ENCODE peak calls at places on chromosome X, in ten cellular contexts. X is H9; K is activated naive CD4-positive, alpha-beta T cell treated with Interleukin-2 at 50 U/mL for 16 hours; H is NCI-H524; M is Right ventricle myocardium inferior; J is GM12891; E is activated naive CD8-positive, alpha-beta T cell treated with anti-CD3 and anti-CD28 coated beads for 36 hours; Q is pulmonary artery endothelial cell; B is ovary; L is hypothalamus. N is an unnamed sample.
A peak's percentile ranks its signal among the peaks of the same experiment; 100 is the strongest.

GRCh38 chrX:2313864-2314646 is 186.7 kb downstream of the DHRSX start:
- DNase-seq in X (no peak), K (no peak), H (no peak), M (no peak), J (no peak), E (no peak), Q (no peak), B (no peak), L (no peak), N (no peak)

GRCh38 chrX:3663576-3664290 is 49.7 kb downstream of the PRKX start:
- DNase-seq in X (no peak), K (no peak), H (no peak), M (no peak), J (no peak), E (no peak), Q (no peak), B (no peak), L (no peak), N (no peak)

GRCh38 chrX:46125139-46125538 is 420.1 kb downstream of the ZNF674 start:
- DNase-seq in X (no peak), K (no peak), H (no peak), M (no peak), J (no peak), E (no peak), Q (no peak), B (no peak), L (no peak), N (no peak)

GRCh38 chrX:23749129-23749528 is 6.1 kb upstream of the ACOT9 start:
- DNase-seq in X (no peak), K (no peak), H (no peak), M (no peak), J (no peak), E (no peak), Q (no peak), B (no peak), L (no peak), N (no peak)

GRCh38 chrX:134745636-134746378 is 87.5 kb upstream of the PLAC1 start:
- DNase-seq in X (no peak), K (no peak), H (no peak), M (no peak), J (no peak), E (no peak), Q (no peak), B (no peak), L (peak; percentile 0), N (no peak)

GRCh38 chrX:80648023-80648422 is 161.7 kb downstream of the BRWD3 start:
- DNase-seq in X (no peak), K (no peak), H (no peak), M (no peak), J (no peak), E (no peak), Q (no peak), B (no peak), L (no peak), N (no peak)

GRCh38 chrX:13790206-13791131 is 26.4 kb downstream of the GPM6B start:
- DNase-seq in X (no peak), K (no peak), H (no peak), M (no peak), J (no peak), E (no peak), Q (no peak), B (no peak), L (no peak), N (no peak)

GRCh38 chrX:150872773-150873336 is 25.6 kb downstream of the CD99L2 start:
- DNase-seq in X (no peak), K (no peak), H (peak; percentile 32), M (no peak), J (no peak), E (no peak), Q (no peak), B (no peak), L (no peak), N (no peak)

GRCh38 chrX:130086414-130087207 is 23.7 kb downstream of the ELF4 start:
- DNase-seq in X (no peak), K (peak; percentile 63), H (no peak), M (no peak), J (no peak), E (peak; percentile 70), Q (no peak), B (no peak), L (no peak), N (no peak)

GRCh38 chrX:119552508-119552907 is 12.7 kb downstream of the STEEP1 start:
- DNase-seq in X (no peak), K (no peak), H (no peak), M (no peak), J (no peak), E (no peak), Q (no peak), B (no peak), L (no peak), N (no peak)

GRCh38 chrX:10447577-10448214 is 172.7 kb downstream of the MID1 start:
- DNase-seq in X (no peak), K (no peak), H (no peak), M (no peak), J (no peak), E (no peak), Q (no peak), B (no peak), L (no peak), N (peak; percentile 28)

GRCh38 chrX:63764946-63765345 is 20.1 kb downstream of the ARHGEF9 start:
- DNase-seq in X (no peak), K (no peak), H (no peak), M (no peak), J (no peak), E (no peak), Q (no peak), B (no peak), L (no peak), N (no peak)

GRCh38 chrX:72247206-72247944 is 8.5 kb upstream of the ERCC6L start:
- DNase-seq in X (no peak), K (no peak), H (peak; percentile 80), M (no peak), J (no peak), E (no peak), Q (no peak), B (peak; percentile 23), L (no peak), N (no peak)

GRCh38 chrX:151825927-151826471 is 86.7 kb upstream of the MAGEA4 start:
- DNase-seq in X (no peak), K (no peak), H (no peak), M (no peak), J (no peak), E (no peak), Q (no peak), B (no peak), L (no peak), N (peak; percentile 60)

GRCh38 chrX:40544343-40545250 is 36.2 kb upstream of the ATP6AP2 start:
- DNase-seq in X (no peak), K (no peak), H (no peak), M (no peak), J (no peak), E (no peak), Q (no peak), B (no peak), L (no peak), N (no peak)

GRCh38 chrX:40646489-40647306 is 663 bp downstream of the CXorf38 start:
- DNase-seq in X (no peak), K (peak; percentile 33), H (no peak), M (peak; percentile 70), J (no peak), E (peak; percentile 34), Q (no peak), B (peak; percentile 51), L (peak; percentile 0), N (no peak)

GRCh38 chrX:119693032-119693995 is at the start of gene SEPTIN6:
- DNase-seq in X (peak; percentile 88), K (peak; percentile 83), H (peak; percentile 83), M (peak; percentile 89), J (peak; percentile 53), E (peak; percentile 86), Q (no peak), B (peak; percentile 61), L (peak; percentile 59), N (no peak)

GRCh38 chrX:30967516-30967915 is 78.5 kb upstream of the TAB3 start:
- DNase-seq in X (no peak), K (no peak), H (no peak), M (no peak), J (no peak), E (no peak), Q (no peak), B (no peak), L (no peak), N (no peak)

GRCh38 chrX:150366951-150367545 is 3.9 kb downstream of the MAMLD1 start:
- DNase-seq in X (peak; percentile 10), K (no peak), H (peak; percentile 25), M (no peak), J (no peak), E (no peak), Q (no peak), B (peak; percentile 37), L (no peak), N (no peak)

GRCh38 chrX:42399632-42400024 is 378.3 kb downstream of the PPP1R2C start:
- DNase-seq in X (no peak), K (no peak), H (no peak), M (no peak), J (no peak), E (no peak), Q (no peak), B (no peak), L (no peak), N (no peak)

GRCh38 chrX:129108936-129109335 is 414.4 kb downstream of the SMARCA1 start:
- DNase-seq in X (no peak), K (no peak), H (peak; percentile 97), M (no peak), J (no peak), E (no peak), Q (no peak), B (no peak), L (no peak), N (no peak)

GRCh38 chrX:54007682-54008081 is 36.6 kb downstream of the PHF8 start:
- DNase-seq in X (no peak), K (no peak), H (no peak), M (no peak), J (no peak), E (no peak), Q (no peak), B (no peak), L (no peak), N (no peak)

GRCh38 chrX:32483534-32484136 is 727.7 kb downstream of the DMD start:
- DNase-seq in X (no peak), K (no peak), H (no peak), M (no peak), J (no peak), E (no peak), Q (no peak), B (no peak), L (no peak), N (no peak)

GRCh38 chrX:10352536-10352935 is 195.8 kb downstream of the CLCN4 start:
- DNase-seq in X (no peak), K (no peak), H (no peak), M (no peak), J (no peak), E (no peak), Q (no peak), B (no peak), L (no peak), N (no peak)

GRCh38 chrX:134718329-134719317 is 60.4 kb upstream of the PLAC1 start:
- DNase-seq in X (no peak), K (peak; percentile 8), H (peak; percentile 95), M (no peak), J (no peak), E (peak; percentile 37), Q (peak; percentile 87), B (peak; percentile 26), L (no peak), N (peak; percentile 92)

GRCh38 chrX:44094821-44095530 is 121.8 kb upstream of the NDP start:
- DNase-seq in X (no peak), K (no peak), H (no peak), M (no peak), J (no peak), E (no peak), Q (no peak), B (no peak), L (no peak), N (no peak)

GRCh38 chrX:9644335-9644734 is 121.3 kb downstream of the GPR143 start:
- DNase-seq in X (no peak), K (peak; percentile 3), H (no peak), M (no peak), J (no peak), E (peak; percentile 64), Q (no peak), B (no peak), L (peak; percentile 6), N (no peak)

GRCh38 chrX:150766351-150767044 is 73.3 kb downstream of the MTMR1 start:
- DNase-seq in X (peak; percentile 54), K (no peak), H (no peak), M (no peak), J (no peak), E (no peak), Q (no peak), B (no peak), L (no peak), N (no peak)